ENCODE peak calls at places on chromosomes 2 and 18, in eight cellular contexts. One of them, this sample, is unnamed.

GRCh38 chr2:182207049-182207746 is 219.6 kb downstream of the PDE1A start:
- DNase-seq in gastrocnemius medialis: no peak
- DNase-seq in keratinocyte: no peak
- DNase-seq in chondrocyte: no peak
- DNase-seq in astrocyte of the spinal cord: no peak
- DNase-seq in MM.1S: peak; percentile 77
- DNase-seq in HCT116: no peak
- DNase-seq in brain microvascular endothelial cell: no peak
- DNase-seq in this sample: no peak

GRCh38 chr2:66679422-66679821 is 244.5 kb downstream of the MEIS1 start:
- DNase-seq in HCT116: no peak
- DNase-seq in gastrocnemius medialis: no peak
- DNase-seq in chondrocyte: no peak
- DNase-seq in astrocyte of the spinal cord: no peak
- DNase-seq in MM.1S: no peak
- DNase-seq in brain microvascular endothelial cell: no peak
- DNase-seq in keratinocyte: no peak
- DNase-seq in this sample: no peak

GRCh38 chr2:230694241-230694640 is 18.4 kb upstream of the CAB39 start:
- DNase-seq in gastrocnemius medialis: no peak
- DNase-seq in MM.1S: no peak
- DNase-seq in chondrocyte: no peak
- DNase-seq in HCT116: no peak
- DNase-seq in astrocyte of the spinal cord: no peak
- DNase-seq in brain microvascular endothelial cell: no peak
- DNase-seq in keratinocyte: no peak
- DNase-seq in this sample: no peak

GRCh38 chr2:48900321-48901014 is 144.9 kb upstream of the LHCGR start:
- DNase-seq in chondrocyte: no peak
- DNase-seq in keratinocyte: no peak
- DNase-seq in gastrocnemius medialis: no peak
- DNase-seq in MM.1S: no peak
- DNase-seq in brain microvascular endothelial cell: no peak
- DNase-seq in astrocyte of the spinal cord: no peak
- DNase-seq in HCT116: no peak
- DNase-seq in this sample: no peak

GRCh38 chr2:217049931-217050330 is 190.1 kb upstream of the TNP1 start:
- DNase-seq in brain microvascular endothelial cell: no peak
- DNase-seq in astrocyte of the spinal cord: no peak
- DNase-seq in keratinocyte: no peak
- DNase-seq in HCT116: no peak
- DNase-seq in chondrocyte: no peak
- DNase-seq in MM.1S: no peak
- DNase-seq in gastrocnemius medialis: peak; percentile 16
- DNase-seq in this sample: no peak

GRCh38 chr2:10498525-10499274 is 50.6 kb upstream of the ODC1 start:
- DNase-seq in chondrocyte: no peak
- DNase-seq in gastrocnemius medialis: no peak
- DNase-seq in astrocyte of the spinal cord: no peak
- DNase-seq in keratinocyte: no peak
- DNase-seq in MM.1S: no peak
- DNase-seq in brain microvascular endothelial cell: no peak
- DNase-seq in HCT116: no peak
- DNase-seq in this sample: no peak

GRCh38 chr2:191069606-191070005 is 55.6 kb upstream of the STAT1 start:
- DNase-seq in gastrocnemius medialis: no peak
- DNase-seq in MM.1S: no peak
- DNase-seq in keratinocyte: no peak
- DNase-seq in brain microvascular endothelial cell: no peak
- DNase-seq in astrocyte of the spinal cord: no peak
- DNase-seq in chondrocyte: no peak
- DNase-seq in HCT116: no peak
- DNase-seq in this sample: no peak

GRCh38 chr2:95025406-95026319 is at the start of gene MAL:
- DNase-seq in brain microvascular endothelial cell: no peak
- DNase-seq in chondrocyte: peak; percentile 84
- DNase-seq in HCT116: no peak
- DNase-seq in MM.1S: no peak
- DNase-seq in gastrocnemius medialis: no peak
- DNase-seq in keratinocyte: no peak
- DNase-seq in astrocyte of the spinal cord: no peak
- DNase-seq in this sample: no peak

GRCh38 chr2:162072181-162072702 is 1.8 kb downstream of the DPP4 start:
- DNase-seq in keratinocyte: no peak
- DNase-seq in gastrocnemius medialis: no peak
- DNase-seq in MM.1S: peak; percentile 12
- DNase-seq in brain microvascular endothelial cell: peak; percentile 48
- DNase-seq in HCT116: no peak
- DNase-seq in chondrocyte: no peak
- DNase-seq in astrocyte of the spinal cord: peak; percentile 40
- DNase-seq in this sample: no peak

GRCh38 chr18:13491138-13491537 is 235.2 kb downstream of the FAM210A start:
- DNase-seq in HCT116: no peak
- DNase-seq in keratinocyte: no peak
- DNase-seq in MM.1S: no peak
- DNase-seq in brain microvascular endothelial cell: no peak
- DNase-seq in chondrocyte: no peak
- DNase-seq in astrocyte of the spinal cord: no peak
- DNase-seq in gastrocnemius medialis: no peak
- DNase-seq in this sample: no peak

GRCh38 chr18:78069784-78070664 is 820.4 kb downstream of the GALR1 start:
- DNase-seq in astrocyte of the spinal cord: no peak
- DNase-seq in chondrocyte: no peak
- DNase-seq in gastrocnemius medialis: no peak
- DNase-seq in HCT116: no peak
- DNase-seq in keratinocyte: no peak
- DNase-seq in MM.1S: no peak
- DNase-seq in brain microvascular endothelial cell: no peak
- DNase-seq in this sample: no peak

GRCh38 chr18:78080081-78080480 is 830.4 kb downstream of the GALR1 start:
- DNase-seq in brain microvascular endothelial cell: no peak
- DNase-seq in gastrocnemius medialis: no peak
- DNase-seq in HCT116: no peak
- DNase-seq in chondrocyte: no peak
- DNase-seq in astrocyte of the spinal cord: no peak
- DNase-seq in keratinocyte: no peak
- DNase-seq in MM.1S: no peak
- DNase-seq in this sample: no peak

GRCh38 chr18:78073275-78073674 is 823.6 kb downstream of the GALR1 start:
- DNase-seq in keratinocyte: no peak
- DNase-seq in astrocyte of the spinal cord: no peak
- DNase-seq in HCT116: no peak
- DNase-seq in MM.1S: no peak
- DNase-seq in chondrocyte: no peak
- DNase-seq in brain microvascular endothelial cell: no peak
- DNase-seq in gastrocnemius medialis: no peak
- DNase-seq in this sample: no peak

GRCh38 chr18:78071146-78071710 is 821.6 kb downstream of the GALR1 start:
- DNase-seq in keratinocyte: no peak
- DNase-seq in astrocyte of the spinal cord: no peak
- DNase-seq in chondrocyte: no peak
- DNase-seq in brain microvascular endothelial cell: no peak
- DNase-seq in gastrocnemius medialis: no peak
- DNase-seq in HCT116: no peak
- DNase-seq in MM.1S: no peak
- DNase-seq in this sample: no peak

GRCh38 chr18:78074400-78075020 is 824.9 kb downstream of the GALR1 start:
- DNase-seq in gastrocnemius medialis: no peak
- DNase-seq in astrocyte of the spinal cord: no peak
- DNase-seq in keratinocyte: no peak
- DNase-seq in brain microvascular endothelial cell: no peak
- DNase-seq in MM.1S: no peak
- DNase-seq in HCT116: no peak
- DNase-seq in chondrocyte: no peak
- DNase-seq in this sample: no peak
- TF ChIP-seq CTCF in gastrocnemius medialis: no peak
- TF ChIP-seq CTCF in astrocyte of the spinal cord: no peak
- TF ChIP-seq CTCF in keratinocyte: no peak
- TF ChIP-seq CTCF in brain microvascular endothelial cell: no peak
- TF ChIP-seq CTCF in MM.1S: no peak
- TF ChIP-seq CTCF in HCT116: no peak
- TF ChIP-seq CTCF in chondrocyte: no peak
- TF ChIP-seq CTCF in this sample: peak; percentile 21

GRCh38 chr18:63974991-63975390 is 5.1 kb downstream of the SERPINB8 start:
- DNase-seq in keratinocyte: no peak
- DNase-seq in astrocyte of the spinal cord: peak; percentile 42
- DNase-seq in gastrocnemius medialis: no peak
- DNase-seq in HCT116: peak; percentile 21
- DNase-seq in MM.1S: no peak
- DNase-seq in brain microvascular endothelial cell: no peak
- DNase-seq in chondrocyte: no peak
- DNase-seq in this sample: no peak
- TF ChIP-seq CTCF in keratinocyte: peak; percentile 31
- TF ChIP-seq CTCF in astrocyte of the spinal cord: peak; percentile 51
- TF ChIP-seq CTCF in gastrocnemius medialis: no peak
- TF ChIP-seq CTCF in HCT116: peak; percentile 39
- TF ChIP-seq CTCF in MM.1S: peak; percentile 44
- TF ChIP-seq CTCF in brain microvascular endothelial cell: peak; percentile 58
- TF ChIP-seq CTCF in chondrocyte: peak; percentile 70
- TF ChIP-seq CTCF in this sample: no peak

GRCh38 chr2:238906936-238907716 is 59.2 kb downstream of the TWIST2 start:
- DNase-seq in astrocyte of the spinal cord: no peak
- DNase-seq in chondrocyte: peak; percentile 88
- DNase-seq in gastrocnemius medialis: no peak
- DNase-seq in MM.1S: no peak
- DNase-seq in keratinocyte: no peak
- DNase-seq in brain microvascular endothelial cell: no peak
- DNase-seq in HCT116: no peak
- DNase-seq in this sample: peak; percentile 60

GRCh38 chr2:238911376-238912227 is 63.7 kb downstream of the TWIST2 start:
- DNase-seq in chondrocyte: peak; percentile 52
- DNase-seq in MM.1S: no peak
- DNase-seq in brain microvascular endothelial cell: no peak
- DNase-seq in keratinocyte: no peak
- DNase-seq in gastrocnemius medialis: no peak
- DNase-seq in HCT116: no peak
- DNase-seq in astrocyte of the spinal cord: no peak
- DNase-seq in this sample: peak; percentile 18

GRCh38 chr2:238907717-238908173 is 59.9 kb downstream of the TWIST2 start:
- DNase-seq in chondrocyte: no peak
- DNase-seq in astrocyte of the spinal cord: no peak
- DNase-seq in gastrocnemius medialis: no peak
- DNase-seq in HCT116: no peak
- DNase-seq in MM.1S: no peak
- DNase-seq in keratinocyte: no peak
- DNase-seq in brain microvascular endothelial cell: no peak
- DNase-seq in this sample: peak; percentile 4

GRCh38 chr2:238910751-238911351 is 63.0 kb downstream of the TWIST2 start:
- DNase-seq in gastrocnemius medialis: no peak
- DNase-seq in brain microvascular endothelial cell: no peak
- DNase-seq in astrocyte of the spinal cord: no peak
- DNase-seq in keratinocyte: peak; percentile 69
- DNase-seq in MM.1S: no peak
- DNase-seq in HCT116: no peak
- DNase-seq in chondrocyte: peak; percentile 52
- DNase-seq in this sample: peak; percentile 44

DNA sequence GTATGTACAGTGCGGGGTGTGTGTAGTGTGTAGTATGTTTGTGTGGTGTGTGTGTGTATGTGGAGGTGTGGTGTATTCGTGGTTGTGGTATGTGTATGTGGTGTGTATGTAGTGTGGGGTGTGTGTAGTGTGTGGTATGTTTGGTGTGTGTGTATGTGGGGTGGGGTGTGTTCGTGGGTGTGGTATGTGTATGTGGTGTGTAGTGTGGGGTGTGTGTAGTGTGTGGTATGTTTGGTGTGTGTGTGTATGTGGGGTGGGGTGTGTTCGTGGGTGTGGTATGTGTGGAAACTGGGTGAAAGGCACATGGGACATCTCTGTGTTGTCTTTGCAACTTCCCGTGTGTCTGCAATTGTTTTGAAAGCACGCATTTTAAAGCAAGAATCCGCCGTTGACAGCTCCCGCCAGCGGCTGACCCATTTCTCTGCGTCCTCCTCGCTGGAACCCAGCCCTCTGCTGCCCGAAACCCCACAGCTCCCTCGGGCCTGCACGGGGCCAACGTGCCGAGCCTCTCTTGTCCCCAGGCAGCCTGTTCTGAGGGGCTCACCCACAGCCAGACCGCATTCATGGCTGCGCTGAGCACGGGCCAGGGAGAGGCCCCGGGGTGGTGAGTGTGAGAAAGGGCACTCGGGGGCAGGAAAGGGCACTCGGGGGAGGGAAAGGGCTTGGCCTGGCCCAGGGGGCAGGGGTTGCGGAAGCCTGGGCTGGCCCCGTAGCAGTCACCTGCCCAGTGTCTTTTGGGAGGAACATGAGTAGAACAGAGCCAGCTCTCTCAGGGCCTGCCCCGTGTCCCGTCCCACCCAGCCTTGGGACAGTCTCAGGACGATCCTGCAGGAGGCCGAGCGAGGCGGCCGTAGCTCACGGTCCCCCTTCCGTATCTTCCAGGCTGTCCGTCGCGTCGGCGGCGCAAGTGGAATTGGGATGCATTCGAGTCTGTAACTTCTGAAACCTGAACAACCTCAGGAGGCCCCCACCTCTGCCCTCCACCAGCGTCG is 61.4 kb downstream of the TWIST2 start:
- DNase-seq in astrocyte of the spinal cord: peak; percentile 18
- DNase-seq in MM.1S: no peak
- DNase-seq in HCT116: no peak
- DNase-seq in chondrocyte: peak; percentile 86
- DNase-seq in keratinocyte: peak; percentile 57
- DNase-seq in gastrocnemius medialis: no peak
- DNase-seq in brain microvascular endothelial cell: peak; percentile 15
- DNase-seq in this sample: peak; percentile 64
- TF ChIP-seq CTCF in astrocyte of the spinal cord: no peak
- TF ChIP-seq CTCF in MM.1S: no peak
- TF ChIP-seq CTCF in HCT116: no peak
- TF ChIP-seq CTCF in chondrocyte: no peak
- TF ChIP-seq CTCF in keratinocyte: no peak
- TF ChIP-seq CTCF in gastrocnemius medialis: no peak
- TF ChIP-seq CTCF in brain microvascular endothelial cell: peak; percentile 5
- TF ChIP-seq CTCF in this sample: no peak

GRCh38 chr2:71069376-71069775 is 928 bp downstream of the NAGK start:
- DNase-seq in chondrocyte: no peak
- DNase-seq in MM.1S: no peak
- DNase-seq in keratinocyte: no peak
- DNase-seq in astrocyte of the spinal cord: peak; percentile 17
- DNase-seq in gastrocnemius medialis: no peak
- DNase-seq in HCT116: no peak
- DNase-seq in brain microvascular endothelial cell: peak; percentile 11
- DNase-seq in this sample: no peak

GRCh38 chr2:71070294-71071025 is 2.0 kb downstream of the NAGK start:
- DNase-seq in MM.1S: no peak
- DNase-seq in keratinocyte: no peak
- DNase-seq in gastrocnemius medialis: no peak
- DNase-seq in astrocyte of the spinal cord: peak; percentile 22
- DNase-seq in chondrocyte: no peak
- DNase-seq in brain microvascular endothelial cell: peak; percentile 11
- DNase-seq in HCT116: peak; percentile 19
- DNase-seq in this sample: no peak

GRCh38 chr2:71073475-71073874 is 5.0 kb downstream of the NAGK start:
- DNase-seq in gastrocnemius medialis: no peak
- DNase-seq in HCT116: no peak
- DNase-seq in keratinocyte: no peak
- DNase-seq in brain microvascular endothelial cell: no peak
- DNase-seq in chondrocyte: no peak
- DNase-seq in MM.1S: no peak
- DNase-seq in astrocyte of the spinal cord: no peak
- DNase-seq in this sample: no peak

GRCh38 chr2:71072492-71072891 is 4.0 kb downstream of the NAGK start:
- DNase-seq in astrocyte of the spinal cord: no peak
- DNase-seq in chondrocyte: no peak
- DNase-seq in brain microvascular endothelial cell: no peak
- DNase-seq in keratinocyte: no peak
- DNase-seq in gastrocnemius medialis: no peak
- DNase-seq in MM.1S: no peak
- DNase-seq in HCT116: no peak
- DNase-seq in this sample: no peak

GRCh38 chr2:71071681-71072398 is 3.4 kb downstream of the NAGK start:
- DNase-seq in chondrocyte: no peak
- DNase-seq in HCT116: no peak
- DNase-seq in astrocyte of the spinal cord: no peak
- DNase-seq in brain microvascular endothelial cell: no peak
- DNase-seq in keratinocyte: no peak
- DNase-seq in gastrocnemius medialis: peak; percentile 31
- DNase-seq in MM.1S: peak; percentile 67
- DNase-seq in this sample: no peak
- TF ChIP-seq CTCF in chondrocyte: no peak
- TF ChIP-seq CTCF in HCT116: no peak
- TF ChIP-seq CTCF in astrocyte of the spinal cord: no peak
- TF ChIP-seq CTCF in brain microvascular endothelial cell: no peak
- TF ChIP-seq CTCF in keratinocyte: no peak
- TF ChIP-seq CTCF in gastrocnemius medialis: no peak
- TF ChIP-seq CTCF in MM.1S: peak; percentile 43
- TF ChIP-seq CTCF in this sample: no peak

This sample was measured in upper lobe of right lung.